ENCODE peak calls at places on chromosome 7, in seven cellular contexts. Y is AG04450, N is heart right ventricle, L is NT2/D1, C is BJ, U is AG09309, F is foreskin fibroblast. M is an unnamed sample.

GRCh38 chr7:68176974-68177373 is 1180.3 kb downstream of the TYW1 start:
- DNase-seq in Y (no peak), N (no peak), L (peak), C (no peak), U (peak), F (no peak), M (no peak)

GRCh38 chr7:155511597-155511996 is 34.8 kb downstream of the CNPY1 start:
- DNase-seq in Y (no peak), N (no peak), L (no peak), C (no peak), U (no peak), F (no peak), M (no peak)

GRCh38 chr7:1809070-1809469 is 139.0 kb downstream of the ELFN1 start:
- DNase-seq in Y (no peak), N (no peak), L (no peak), C (no peak), U (no peak), F (no peak), M (no peak)

GRCh38 chr7:21106296-21106732 is 319.6 kb upstream of the SP8 start:
- DNase-seq in Y (no peak), N (no peak), L (no peak), C (no peak), U (no peak), F (no peak), M (no peak)

GRCh38 chr7:93914581-93915066 is 6.9 kb upstream of the GNG11 start:
- DNase-seq in Y (peak), N (no peak), L (no peak), C (no peak), U (no peak), F (peak), M (no peak)

GRCh38 chr7:8176370-8177081 is 85.4 kb downstream of the ICA1 start:
- DNase-seq in Y (no peak), N (no peak), L (no peak), C (no peak), U (no peak), F (no peak), M (peak)

GRCh38 chr7:43752411-43752810 is 6.1 kb upstream of the BLVRA start:
- DNase-seq in Y (no peak), N (no peak), L (no peak), C (no peak), U (no peak), F (no peak), M (no peak)

GRCh38 chr7:7996568-7996967 is 28.0 kb downstream of the GLCCI1 start:
- DNase-seq in Y (no peak), N (no peak), L (no peak), C (peak), U (no peak), F (peak), M (no peak)

GRCh38 chr7:23471090-23471859 is 984 bp upstream of the IGF2BP3 start:
- DNase-seq in Y (no peak), N (peak), L (peak), C (no peak), U (no peak), F (peak), M (peak)

GRCh38 chr7:5248201-5248885 is 34.4 kb upstream of the SLC29A4 start:
- DNase-seq in Y (no peak), N (peak), L (no peak), C (no peak), U (no peak), F (no peak), M (no peak)

GRCh38 chr7:87494454-87494853 is 19.0 kb upstream of the ABCB4 start:
- DNase-seq in Y (no peak), N (no peak), L (no peak), C (no peak), U (no peak), F (no peak), M (no peak)

GRCh38 chr7:100673942-100674431 is 447 bp downstream of the GNB2 start:
- DNase-seq in Y (no peak), N (peak), L (no peak), C (no peak), U (no peak), F (no peak), M (no peak)

GRCh38 chr7:69823151-69823744 is 225.0 kb downstream of the AUTS2 start:
- DNase-seq in Y (no peak), N (no peak), L (no peak), C (no peak), U (no peak), F (no peak), M (no peak)
- H3K4me3 ChIP-seq in Y (no peak), N (no peak), L (no peak), C (no peak), U (no peak), F (no peak), M (no peak)

GRCh38 chr7:29192284-29192683 is 2.3 kb upstream of the CHN2 start:
- DNase-seq in Y (no peak), N (no peak), L (no peak), C (no peak), U (no peak), F (no peak), M (no peak)

GRCh38 chr7:29194206-29194593 is 375 bp upstream of the CHN2 start:
- DNase-seq in Y (no peak), N (peak), L (no peak), C (no peak), U (no peak), F (no peak), M (no peak)

GRCh38 chr7:29194594-29195417 is at the start of gene CHN2:
- DNase-seq in Y (no peak), N (peak), L (peak), C (no peak), U (no peak), F (peak), M (peak)

GRCh38 chr7:29192811-29193210 is 1.8 kb upstream of the CHN2 start:
- DNase-seq in Y (no peak), N (no peak), L (no peak), C (no peak), U (no peak), F (no peak), M (no peak)

GRCh38 chr7:29193316-29194205 is 1.0 kb upstream of the CHN2 start:
- DNase-seq in Y (no peak), N (no peak), L (no peak), C (no peak), U (no peak), F (no peak), M (no peak)
- H3K4me3 ChIP-seq in Y (no peak), N (peak), L (peak), C (no peak), U (no peak), F (no peak), M (no peak)

GRCh38 chr7:26153823-26154783 is 2.1 kb downstream of the NFE2L3 start:
- DNase-seq in Y (no peak), N (no peak), L (peak), C (no peak), U (no peak), F (peak), M (no peak)
- H3K4me3 ChIP-seq in Y (peak), N (peak), L (peak), C (no peak), U (no peak), F (no peak), M (no peak)

DNA sequence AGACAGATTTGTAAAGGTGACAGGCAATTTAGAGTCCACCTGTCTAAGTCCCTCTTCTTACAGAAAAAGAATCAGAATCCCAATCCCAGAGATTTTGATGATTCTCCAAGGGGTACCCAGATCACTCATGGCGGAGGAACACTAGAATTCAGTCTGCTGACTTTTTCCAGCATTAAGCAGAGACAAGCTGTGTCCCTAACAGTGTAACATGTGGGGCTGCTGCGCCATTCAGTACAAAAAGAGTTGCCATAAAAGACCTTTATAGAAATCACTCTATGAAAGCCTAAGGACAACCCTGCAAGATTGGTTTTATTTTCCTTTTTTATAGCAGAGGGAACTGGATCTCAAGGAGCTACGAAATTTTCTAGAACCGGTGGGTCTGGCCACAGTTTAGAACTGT is 576 bp downstream of the GIMAP7 start:
- DNase-seq in Y (no peak), N (no peak), L (no peak), C (no peak), U (no peak), F (no peak), M (no peak)
- H3K4me3 ChIP-seq in Y (no peak), N (peak), L (no peak), C (no peak), U (no peak), F (no peak), M (peak)

GRCh38 chr7:13057462-13058200 is 370.2 kb downstream of the ARL4A start:
- DNase-seq in Y (no peak), N (no peak), L (no peak), C (no peak), U (no peak), F (no peak), M (no peak)
- H3K4me3 ChIP-seq in Y (no peak), N (peak), L (no peak), C (no peak), U (no peak), F (no peak), M (no peak)

GRCh38 chr7:69659964-69660363 is 61.7 kb downstream of the AUTS2 start:
- DNase-seq in Y (no peak), N (no peak), L (no peak), C (no peak), U (no peak), F (no peak), M (no peak)

GRCh38 chr7:69661342-69661741 is 63.1 kb downstream of the AUTS2 start:
- DNase-seq in Y (no peak), N (no peak), L (no peak), C (no peak), U (no peak), F (no peak), M (no peak)

GRCh38 chr7:69663911-69664310 is 65.6 kb downstream of the AUTS2 start:
- DNase-seq in Y (no peak), N (no peak), L (no peak), C (no peak), U (no peak), F (no peak), M (no peak)

GRCh38 chr7:69668339-69668738 is 70.1 kb downstream of the AUTS2 start:
- DNase-seq in Y (no peak), N (no peak), L (no peak), C (no peak), U (no peak), F (no peak), M (no peak)

GRCh38 chr7:69664433-69664832 is 66.2 kb downstream of the AUTS2 start:
- DNase-seq in Y (no peak), N (no peak), L (no peak), C (no peak), U (no peak), F (no peak), M (no peak)
- H3K4me3 ChIP-seq in Y (no peak), N (no peak), L (no peak), C (no peak), U (no peak), F (no peak), M (no peak)

GRCh38 chr7:25118048-25118753 is 6.9 kb downstream of the CYCS start:
- DNase-seq in Y (no peak), N (no peak), L (no peak), C (no peak), U (no peak), F (no peak), M (no peak)
- H3K4me3 ChIP-seq in Y (no peak), N (no peak), L (no peak), C (no peak), U (no peak), F (no peak), M (no peak)

M was measured in Jurkat, Clone E6-1.